ENCODE peak calls at places on chromosome 12, in five cellular contexts. A is HepG2, S is H1, U is A549, Z is GM12878. X is an unnamed sample.

GRCh38 chr12:92871121-92871520 is 58.0 kb downstream of the EEA1 start:
- DNase-seq in A (no peak), S (no peak), U (no peak), Z (no peak), X (no peak)

GRCh38 chr12:41288188-41288811 is 100.2 kb downstream of the PDZRN4 start:
- DNase-seq in U (no peak), A (no peak), S (no peak), Z (no peak), X (no peak)

GRCh38 chr12:32501835-32502333 is 102.5 kb downstream of the FGD4 start:
- DNase-seq in S (peak; percentile 76), Z (no peak), U (no peak), A (peak; percentile 95), X (no peak)

GRCh38 chr12:68240079-68240478 is 13.3 kb downstream of the IL22 start:
- DNase-seq in S (no peak), U (no peak), A (no peak), Z (no peak), X (peak; percentile 22)

GRCh38 chr12:389138-390096 is at the start of gene KDM5A:
- DNase-seq in U (peak; percentile 92), A (peak; percentile 86), Z (peak; percentile 73), S (peak; percentile 88), X (peak; percentile 89)

GRCh38 chr12:131828671-131829350 is 618 bp downstream of the MMP17 start:
- DNase-seq in U (no peak), Z (no peak), A (no peak), S (no peak), X (peak; percentile 52)

GRCh38 chr12:54036620-54037359 is 3.9 kb downstream of the HOXC5 start:
- DNase-seq in U (peak; percentile 56), Z (no peak), S (no peak), A (no peak), X (no peak)

GRCh38 chr12:31818623-31819268 is 89.9 kb upstream of the AMN1 start:
- DNase-seq in Z (no peak), A (no peak), S (no peak), U (no peak), X (no peak)

GRCh38 chr12:105025890-105026289 is 39.8 kb downstream of the NOPCHAP1 start:
- DNase-seq in A (no peak), U (no peak), Z (no peak), S (no peak), X (no peak)

GRCh38 chr12:34289431-34290190 is 267.3 kb downstream of the ALG10 start:
- DNase-seq in A (no peak), Z (no peak), S (no peak), U (no peak), X (no peak)
- TF ChIP-seq KDM1A in A (no peak), Z (no peak), S (no peak), U (no peak), X (no peak)

GRCh38 chr12:19834596-19834995 is 395.3 kb downstream of the AEBP2 start:
- DNase-seq in A (no peak), U (no peak), S (no peak), Z (no peak), X (no peak)

GRCh38 chr12:19830461-19830860 is 391.2 kb downstream of the AEBP2 start:
- DNase-seq in U (no peak), A (no peak), Z (no peak), S (no peak), X (no peak)

GRCh38 chr12:19836056-19836455 is 396.8 kb downstream of the AEBP2 start:
- DNase-seq in A (no peak), U (no peak), S (no peak), Z (no peak), X (no peak)

GRCh38 chr12:19836456-19836855 is 397.2 kb downstream of the AEBP2 start:
- DNase-seq in A (no peak), U (no peak), S (no peak), Z (no peak), X (no peak)

GRCh38 chr12:19833775-19834501 is 394.6 kb downstream of the AEBP2 start:
- DNase-seq in A (no peak), S (no peak), U (no peak), Z (no peak), X (no peak)
- TF ChIP-seq KDM1A in A (no peak), S (no peak), U (no peak), Z (no peak), X (no peak)

GRCh38 chr12:70520847-70521246 is 116.4 kb downstream of the PTPRB start:
- DNase-seq in U (no peak), A (no peak), S (no peak), Z (no peak), X (no peak)
- TF ChIP-seq KDM1A in U (no peak), A (no peak), S (no peak), Z (no peak), X (no peak)

GRCh38 chr12:52052471-52053186 is 1.4 kb downstream of the NR4A1 start:
- DNase-seq in A (no peak), Z (no peak), S (no peak), U (no peak), X (peak; percentile 61)
- TF ChIP-seq KDM1A in A (no peak), Z (no peak), S (no peak), U (no peak), X (no peak)

X was measured in K562.